ENCODE peak calls at places on chromosomes 16 and 17, in five cellular contexts. C is AG08396, R is NCI-H2171 treated with DMSO at 0.1 percent for 48 hours, T is astrocyte, F is NCI-H82. Q is an unnamed sample.

GRCh38 chr16:66606000-66606751 is 1.7 kb downstream of the CMTM3 start:
- DNase-seq in C (no peak), R (peak; percentile 65), T (no peak), F (peak; percentile 35), Q (no peak)

GRCh38 chr17:48545022-48545376 is at the start of gene HOXB2:
- DNase-seq in C (no peak), R (no peak), T (no peak), F (no peak), Q (peak; percentile 61)

GRCh38 chr16:70395345-70395901 is 43.5 kb downstream of the ST3GAL2 start:
- DNase-seq in C (peak; percentile 77), R (no peak), T (no peak), F (peak; percentile 65), Q (peak; percentile 59)

GRCh38 chr17:17412331-17412730 is 64.5 kb upstream of the MED9 start:
- DNase-seq in C (peak; percentile 56), R (no peak), T (peak; percentile 79), F (no peak), Q (peak; percentile 69)

GRCh38 chr16:71367243-71367976 is 8.9 kb downstream of the CALB2 start:
- DNase-seq in C (peak; percentile 76), R (peak; percentile 11), T (no peak), F (peak; percentile 75), Q (peak; percentile 13)

GRCh38 chr17:81171941-81172340 is 5.9 kb upstream of the AATK start:
- DNase-seq in C (peak; percentile 74), R (no peak), T (no peak), F (no peak), Q (peak; percentile 50)

GRCh38 chr17:50638851-50639767 is 4.4 kb downstream of the ABCC3 start:
- DNase-seq in C (peak; percentile 91), R (no peak), T (peak; percentile 96), F (no peak), Q (peak; percentile 97)

GRCh38 chr17:75623386-75623785 is 9.8 kb upstream of the SMIM5 start:
- DNase-seq in C (no peak), R (no peak), T (no peak), F (no peak), Q (peak; percentile 26)

GRCh38 chr16:88695218-88695617 is 8.9 kb upstream of the SNAI3 start:
- DNase-seq in C (no peak), R (no peak), T (no peak), F (no peak), Q (no peak)

GRCh38 chr17:16910341-16910740 is 61.6 kb downstream of the TNFRSF13B start:
- DNase-seq in C (no peak), R (no peak), T (no peak), F (no peak), Q (no peak)

GRCh38 chr16:89791278-89791995 is 25.0 kb downstream of the FANCA start:
- DNase-seq in C (no peak), R (no peak), T (no peak), F (no peak), Q (no peak)

GRCh38 chr17:33142703-33143299 is 150.3 kb downstream of the ASIC2 start:
- DNase-seq in C (peak; percentile 41), R (no peak), T (peak; percentile 18), F (no peak), Q (peak; percentile 24)

GRCh38 chr16:84916156-84916555 is 95.2 kb downstream of the ZDHHC7 start:
- DNase-seq in C (no peak), R (peak; percentile 44), T (no peak), F (peak; percentile 17), Q (no peak)

GRCh38 chr17:36133629-36134259 is 30.1 kb downstream of the CCL4 start:
- DNase-seq in C (no peak), R (peak; percentile 3), T (no peak), F (no peak), Q (peak; percentile 3)

GRCh38 chr16:48059936-48060335 is 95.9 kb downstream of the ABCC12 start:
- DNase-seq in C (no peak), R (no peak), T (no peak), F (no peak), Q (no peak)

GRCh38 chr16:12646490-12647274 is 157.0 kb downstream of the CPPED1 start:
- DNase-seq in C (no peak), R (no peak), T (peak; percentile 6), F (peak; percentile 69), Q (peak; percentile 64)

GRCh38 chr17:75390982-75391381 is 14.5 kb downstream of the GRB2 start:
- DNase-seq in C (peak; percentile 7), R (no peak), T (peak; percentile 56), F (no peak), Q (peak; percentile 45)

GRCh38 chr16:5298202-5298601 is 200.6 kb upstream of the EEF2KMT start:
- DNase-seq in C (no peak), R (no peak), T (no peak), F (no peak), Q (no peak)

GRCh38 chr17:47203984-47204721 is 5.0 kb upstream of the MYL4 start:
- DNase-seq in C (no peak), R (no peak), T (peak; percentile 53), F (no peak), Q (peak; percentile 51)

GRCh38 chr16:87076950-87077749 is 240.0 kb downstream of the C16orf95 start:
- DNase-seq in C (peak; percentile 54), R (peak; percentile 22), T (peak; percentile 25), F (peak; percentile 73), Q (peak; percentile 62)

GRCh38 chr17:17073627-17074521 is 31.6 kb downstream of the MPRIP start:
- DNase-seq in C (no peak), R (no peak), T (peak; percentile 45), F (no peak), Q (peak; percentile 14)

GRCh38 chr17:48575673-48576478 is 2.3 kb downstream of the HOXB4 start:
- DNase-seq in C (no peak), R (no peak), T (no peak), F (no peak), Q (no peak)

GRCh38 chr17:45578516-45579455 is 88.3 kb upstream of the PLEKHM1 start:
- DNase-seq in C (no peak), R (no peak), T (no peak), F (no peak), Q (no peak)

GRCh38 chr16:78004501-78004900 is 17.8 kb upstream of the CLEC3A start:
- DNase-seq in C (no peak), R (no peak), T (no peak), F (no peak), Q (no peak)

GRCh38 chr17:44959821-44960523 is 8.1 kb downstream of the C1QL1 start:
- DNase-seq in C (no peak), R (no peak), T (no peak), F (no peak), Q (no peak)

Q was measured in foreskin fibroblast.